ENCODE peak calls at places on chromosomes 3 and 15, in seven cellular contexts. X, H, Q, K, N, B and L are unnamed samples.

GRCh38 chr3:193845144-193845543 is 252.1 kb downstream of the OPA1 start:
- DNase-seq in N (no peak), K (no peak), X (no peak), Q (no peak), H (no peak), B (no peak), L (no peak)

GRCh38 chr15:47292638-47293037 is 424.7 kb upstream of the SEMA6D start:
- DNase-seq in K (no peak), Q (no peak), N (no peak), H (no peak), X (no peak), B (no peak), L (no peak)

GRCh38 chr3:14534379-14535191 is 5.6 kb downstream of the GRIP2 start:
- DNase-seq in X (no peak), B (no peak), Q (no peak), H (no peak), K (no peak), N (no peak), L (peak)

GRCh38 chr15:58453931-58454793 is 22.4 kb downstream of the LIPC start:
- DNase-seq in N (no peak), X (peak), H (no peak), B (peak), K (peak), Q (no peak), L (no peak)

GRCh38 chr3:195549931-195550519 is 6.9 kb upstream of the PPP1R2 start:
- DNase-seq in H (no peak), K (no peak), X (peak), Q (no peak), B (peak), N (no peak), L (no peak)

GRCh38 chr3:98565237-98565643 is 28.2 kb downstream of the CPOX start:
- DNase-seq in B (no peak), X (no peak), K (no peak), N (no peak), H (no peak), Q (no peak), L (no peak)

GRCh38 chr3:99765042-99765942 is 52.4 kb upstream of the CMSS1 start:
- DNase-seq in N (no peak), H (peak), X (no peak), B (no peak), K (no peak), Q (no peak), L (no peak)

GRCh38 chr3:161139686-161140085 is 34.5 kb upstream of the B3GALNT1 start:
- DNase-seq in N (no peak), X (no peak), K (no peak), B (no peak), H (no peak), Q (no peak), L (no peak)

GRCh38 chr15:66657062-66658020 is 44.7 kb upstream of the SMAD6 start:
- DNase-seq in Q (no peak), N (no peak), B (no peak), H (no peak), K (no peak), X (no peak), L (peak)

GRCh38 chr3:185402561-185402960 is 39.6 kb downstream of the MAP3K13 start:
- DNase-seq in X (no peak), K (no peak), H (peak), B (no peak), N (no peak), Q (no peak), L (peak)

GRCh38 chr15:41554915-41555314 is 4.1 kb upstream of the TYRO3 start:
- DNase-seq in K (no peak), N (no peak), X (no peak), Q (no peak), B (no peak), H (no peak), L (no peak)

GRCh38 chr15:98599911-98600685 is 48.2 kb upstream of the IGF1R start:
- DNase-seq in Q (peak), H (peak), B (peak), N (peak), K (no peak), X (no peak), L (no peak)

GRCh38 chr3:48478631-48479555 is 25.1 kb downstream of the SHISA5 start:
- DNase-seq in K (no peak), N (no peak), Q (no peak), X (peak), H (no peak), B (no peak), L (no peak)

GRCh38 chr3:168081856-168082255 is 13.9 kb downstream of the GOLIM4 start:
- DNase-seq in K (no peak), N (no peak), H (no peak), Q (no peak), X (no peak), B (no peak), L (no peak)

GRCh38 chr3:23811117-23811487 is 5.3 kb downstream of the UBE2E1 start:
- DNase-seq in N (no peak), Q (no peak), K (no peak), X (no peak), B (peak), H (no peak), L (no peak)

GRCh38 chr15:85311647-85312046 is 68.8 kb upstream of the AKAP13 start:
- DNase-seq in Q (no peak), H (no peak), K (no peak), X (no peak), B (no peak), N (no peak), L (no peak)

GRCh38 chr3:25678581-25678980 is 13.9 kb upstream of the TOP2B start:
- DNase-seq in Q (no peak), N (no peak), K (no peak), X (no peak), H (no peak), B (no peak), L (no peak)

GRCh38 chr15:44261007-44261706 is 27.4 kb upstream of the GOLM2 start:
- DNase-seq in H (no peak), K (no peak), B (no peak), X (no peak), Q (no peak), N (no peak), L (no peak)
- TF ChIP-seq CTCF in H (no peak), K (no peak), B (no peak), X (no peak), Q (no peak), N (no peak), L (no peak)

DNA sequence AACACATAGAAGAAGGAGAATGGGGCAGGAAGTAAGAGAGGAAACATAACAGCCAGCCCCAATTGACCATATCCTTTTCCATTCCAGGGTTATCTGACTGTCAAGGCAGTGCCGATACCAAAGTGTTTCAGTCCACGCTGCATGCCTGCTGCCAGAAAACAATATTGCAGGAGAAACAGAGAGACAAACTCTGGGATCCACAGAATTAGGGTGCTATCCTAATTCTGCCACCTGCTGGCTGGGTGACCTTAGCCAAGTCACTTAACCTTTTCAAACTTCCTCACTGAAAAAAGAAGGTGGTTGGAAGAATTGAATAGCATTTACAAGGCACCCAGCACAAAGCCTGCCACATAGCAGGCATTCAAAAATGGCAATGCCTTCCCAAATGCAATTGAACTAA is 32.0 kb downstream of the GLB1 start:
- DNase-seq in N (no peak), B (no peak), X (peak), H (no peak), Q (no peak), K (no peak), L (no peak)
- TF ChIP-seq CTCF in N (no peak), B (peak), X (peak), H (no peak), Q (no peak), K (no peak), L (no peak)

GRCh38 chr15:62068071-62068786 is 1.5 kb downstream of the C2CD4A start:
- DNase-seq in K (peak), Q (peak), B (peak), N (no peak), X (peak), H (peak), L (peak)

GRCh38 chr15:62069551-62069950 is 2.8 kb downstream of the C2CD4A start:
- DNase-seq in X (no peak), N (no peak), K (no peak), B (no peak), Q (no peak), H (no peak), L (no peak)

GRCh38 chr15:62068787-62069170 is 2.0 kb downstream of the C2CD4A start:
- DNase-seq in X (no peak), H (peak), B (no peak), K (no peak), Q (no peak), N (no peak), L (no peak)

GRCh38 chr15:62067448-62068044 is 769 bp downstream of the C2CD4A start:
- DNase-seq in K (peak), X (no peak), B (peak), H (peak), Q (no peak), N (no peak), L (peak)

DNA sequence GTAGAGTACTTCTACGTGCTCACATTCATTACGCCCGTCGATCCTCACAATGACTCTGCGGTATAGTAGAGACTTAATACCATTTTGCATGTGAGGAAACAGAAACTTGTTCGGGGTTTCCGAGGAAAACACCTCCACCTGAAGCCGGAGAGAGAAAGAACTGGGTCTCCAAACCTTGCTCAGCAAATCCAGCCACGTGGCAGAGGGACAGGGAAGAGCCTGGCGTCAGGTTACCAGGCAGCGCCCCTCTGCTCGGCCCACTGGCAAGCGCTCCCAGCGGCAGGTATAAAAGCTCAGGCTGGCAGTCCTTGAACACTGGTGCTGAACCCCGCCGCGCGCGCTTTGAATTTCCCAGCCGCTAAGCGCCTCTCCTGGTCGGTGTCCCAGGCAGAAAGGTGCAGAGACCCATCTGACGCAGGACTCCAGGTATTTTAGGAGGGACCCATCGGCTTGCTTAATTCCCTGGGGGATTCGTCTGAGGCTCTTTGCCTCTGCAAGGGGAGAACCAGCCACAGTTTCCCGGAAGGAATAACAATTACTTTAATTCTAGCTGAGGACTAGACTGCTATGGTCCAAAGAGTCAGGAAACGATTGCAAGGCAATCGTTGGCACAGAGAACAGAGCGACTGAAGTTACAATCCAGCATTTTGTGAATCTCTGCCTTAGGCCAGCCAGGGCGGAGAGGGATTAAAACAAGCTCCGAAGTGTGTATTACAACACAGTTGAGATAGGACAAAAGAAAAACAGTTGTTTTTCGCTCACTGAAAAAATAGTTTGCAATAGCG is at the start of gene C2CD4A:
- DNase-seq in N (no peak), B (peak), K (peak), Q (peak), H (peak), X (peak), L (peak)
- TF ChIP-seq CTCF in N (peak), B (no peak), K (no peak), Q (no peak), H (peak), X (no peak), L (peak)

GRCh38 chr3:126926684-126927404 is 56.1 kb upstream of the PLXNA1 start:
- DNase-seq in H (peak), N (peak), Q (peak), K (peak), X (no peak), B (no peak), L (peak)
- TF ChIP-seq CTCF in H (peak), N (no peak), Q (peak), K (no peak), X (no peak), B (no peak), L (no peak)

GRCh38 chr3:197963019-197963637 is 3.1 kb downstream of the LMLN start:
- DNase-seq in N (no peak), X (no peak), H (no peak), B (no peak), Q (no peak), K (no peak), L (no peak)
- TF ChIP-seq CTCF in N (no peak), X (no peak), H (no peak), B (no peak), Q (no peak), K (no peak), L (no peak)

DNA sequence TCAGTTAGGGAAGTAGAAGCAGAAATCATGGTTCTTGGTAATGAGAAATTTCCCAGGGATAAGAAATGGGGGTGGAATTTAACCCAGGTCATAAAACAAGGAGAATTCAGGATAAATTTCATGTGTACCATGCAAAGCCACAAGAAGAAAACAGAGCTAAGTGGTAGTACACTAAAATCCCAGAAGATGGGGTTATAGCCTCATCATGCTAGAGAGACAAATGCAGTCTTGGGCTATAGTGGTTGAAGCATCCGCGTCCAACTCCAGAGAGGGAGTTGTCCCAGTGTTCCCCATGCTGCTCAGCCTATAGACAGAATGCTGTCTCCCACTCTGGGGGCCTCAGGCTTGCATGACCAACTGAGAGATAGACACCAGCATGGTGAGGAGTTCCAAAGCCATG is 36.2 kb upstream of the CLRN1 start:
- DNase-seq in X (no peak), K (no peak), H (peak), B (no peak), N (no peak), Q (no peak), L (peak)
- TF ChIP-seq CTCF in X (no peak), K (no peak), H (peak), B (no peak), N (no peak), Q (peak), L (peak)

GRCh38 chr3:134972836-134973455 is 177.9 kb downstream of the EPHB1 start:
- DNase-seq in X (no peak), Q (no peak), B (no peak), H (no peak), N (no peak), K (no peak), L (no peak)

GRCh38 chr3:134976948-134977347 is 181.9 kb downstream of the EPHB1 start:
- DNase-seq in B (no peak), K (no peak), Q (no peak), N (no peak), H (no peak), X (peak), L (no peak)

GRCh38 chr3:134974621-134975020 is 179.6 kb downstream of the EPHB1 start:
- DNase-seq in N (no peak), H (no peak), B (no peak), Q (no peak), X (no peak), K (no peak), L (no peak)

DNA sequence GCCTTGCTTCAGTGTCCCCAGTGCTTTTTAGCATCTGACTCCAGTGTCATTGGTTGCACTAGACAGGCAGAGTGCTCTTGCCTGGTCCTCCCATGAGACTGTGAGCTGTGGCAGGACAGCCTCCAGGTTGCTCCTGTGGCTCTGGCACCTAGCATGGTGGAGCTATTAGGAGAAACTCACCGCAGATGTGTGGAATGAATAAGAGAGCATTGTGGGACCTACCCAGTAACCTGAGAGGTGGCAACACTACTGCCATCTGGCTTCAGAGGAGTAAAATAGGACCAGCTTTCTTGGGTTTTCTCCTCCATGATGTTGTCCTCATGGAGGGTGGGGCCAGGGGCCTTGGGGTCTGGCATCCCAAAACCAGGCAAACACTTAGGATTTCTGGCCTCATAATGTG is 183.6 kb downstream of the EPHB1 start:
- DNase-seq in B (no peak), X (no peak), K (no peak), H (no peak), Q (no peak), N (no peak), L (no peak)
- TF ChIP-seq CTCF in B (peak), X (no peak), K (no peak), H (no peak), Q (no peak), N (no peak), L (no peak)

GRCh38 chr3:68017069-68017468 is 362.7 kb upstream of the SUCLG2 start:
- DNase-seq in K (no peak), B (no peak), X (no peak), H (no peak), N (no peak), Q (no peak), L (no peak)
- TF ChIP-seq CTCF in K (no peak), B (no peak), X (no peak), H (no peak), N (no peak), Q (no peak), L (no peak)